ENCODE peak calls at places on chromosomes 16 and 17, in ten cellular contexts. L, K, H, Y, U, C, F, Q, A and M are unnamed samples. For H3K4me1, the result is how much of the 10 kb centered on the place peaks cover.

GRCh38 chr16:3655791-3656490 is 1.4 kb downstream of the DNASE1 start:
- DNase-seq in K (no peak), Q (no peak), C (no peak), H (no peak), F (no peak), U (peak), Y (no peak), L (no peak), A (no peak), M (peak)

GRCh38 chr17:4163951-4164350 is 21.0 kb downstream of the CYB5D2 start:
- DNase-seq in L (no peak), C (no peak), H (no peak), U (no peak), K (no peak), Y (no peak), Q (peak), A (no peak), F (no peak), M (no peak)

GRCh38 chr16:67541391-67542263 is 13.0 kb downstream of the RIPOR1 start:
- DNase-seq in F (no peak), H (no peak), Y (no peak), K (no peak), U (no peak), Q (peak), L (no peak), A (no peak), C (peak), M (no peak)

GRCh38 chr16:81734632-81735434 is 44.3 kb upstream of the PLCG2 start:
- DNase-seq in L (no peak), U (no peak), Y (no peak), F (no peak), Q (peak), C (no peak), A (no peak), H (no peak), K (no peak), M (no peak)

GRCh38 chr17:78665952-78666920 is 89.0 kb upstream of the DNAH17 start:
- DNase-seq in L (no peak), A (no peak), F (peak), C (no peak), U (peak), Y (peak), K (peak), Q (peak), H (no peak), M (peak)

GRCh38 chr16:27242868-27243590 is 25.5 kb downstream of the NSMCE1 start:
- DNase-seq in A (no peak), K (peak), F (peak), H (no peak), Q (peak), Y (no peak), C (no peak), U (no peak), L (no peak), M (no peak)

GRCh38 chr17:54194268-54194667 is 371.5 kb downstream of the KIF2B start:
- DNase-seq in H (no peak), K (no peak), C (no peak), F (no peak), A (no peak), Y (no peak), L (no peak), U (no peak), Q (no peak), M (no peak)

GRCh38 chr17:27888945-27889344 is 4.2 kb downstream of the LYRM9 start:
- DNase-seq in K (no peak), H (no peak), L (no peak), Q (no peak), C (no peak), A (peak), U (no peak), Y (peak), F (peak), M (no peak)

GRCh38 chr16:2277466-2278271 is 9.7 kb upstream of the RNPS1 start:
- DNase-seq in F (no peak), C (no peak), Y (no peak), H (no peak), Q (no peak), U (no peak), A (no peak), L (no peak), K (no peak), M (no peak)

GRCh38 chr16:81136331-81137011 is 40.3 kb upstream of the GCSH start:
- DNase-seq in F (no peak), K (no peak), Q (no peak), A (no peak), U (no peak), C (no peak), L (no peak), H (no peak), Y (no peak), M (no peak)

GRCh38 chr17:71023631-71024030 is 854.3 kb downstream of the KCNJ2 start:
- DNase-seq in Q (no peak), K (no peak), U (no peak), H (no peak), C (no peak), F (peak), L (no peak), Y (no peak), A (no peak), M (no peak)

GRCh38 chr16:88508868-88509748 is 56.0 kb downstream of the ZFPM1 start:
- DNase-seq in C (peak), L (no peak), K (no peak), Q (no peak), Y (no peak), A (no peak), F (no peak), H (peak), U (no peak), M (peak)

GRCh38 chr16:22075043-22075757 is 17.1 kb upstream of the VWA3A start:
- DNase-seq in Y (peak), F (no peak), L (no peak), U (no peak), Q (peak), K (no peak), C (no peak), A (no peak), H (no peak), M (no peak)

GRCh38 chr17:2064980-2065785 is 10.3 kb downstream of the HIC1 start:
- DNase-seq in H (no peak), Y (peak), C (peak), A (no peak), L (no peak), F (no peak), K (no peak), U (peak), Q (peak), M (no peak)

GRCh38 chr16:23508589-23509440 is 1.5 kb downstream of the GGA2 start:
- DNase-seq in Q (peak), F (peak), C (peak), H (no peak), K (no peak), Y (no peak), L (no peak), A (no peak), U (no peak), M (peak)

GRCh38 chr17:64777413-64778101 is 115.5 kb upstream of the SMURF2 start:
- DNase-seq in A (no peak), U (no peak), L (no peak), Y (no peak), Q (no peak), F (no peak), H (no peak), K (no peak), C (peak), M (peak)

GRCh38 chr17:45436161-45436560 is 3.5 kb upstream of the ARHGAP27 start:
- DNase-seq in U (peak), L (no peak), A (no peak), K (no peak), H (no peak), C (no peak), Q (no peak), Y (peak), F (no peak), M (no peak)

GRCh38 chr16:75319513-75320401 is 68.3 kb upstream of the BCAR1 start:
- DNase-seq in Y (no peak), Q (peak), U (no peak), K (peak), F (no peak), A (no peak), L (no peak), C (no peak), H (no peak), M (no peak)

GRCh38 chr16:4465977-4466779 is 8.2 kb downstream of the NMRAL1 start:
- DNase-seq in U (no peak), A (no peak), Q (no peak), Y (no peak), H (no peak), L (no peak), C (peak), F (no peak), K (no peak), M (peak)

GRCh38 chr17:51425793-51426192 is 165.4 kb downstream of the UTP18 start:
- DNase-seq in H (no peak), U (no peak), A (no peak), F (no peak), K (no peak), C (no peak), L (no peak), Y (no peak), Q (no peak), M (no peak)

GRCh38 chr17:57493171-57493570 is 236.8 kb downstream of the MSI2 start:
- DNase-seq in K (no peak), L (no peak), H (no peak), Q (no peak), C (no peak), Y (no peak), U (no peak), F (no peak), A (no peak), M (no peak)

GRCh38 chr16:67430504-67431076 is 331 bp upstream of the HSD11B2 start:
- DNase-seq in K (no peak), F (peak), C (peak), Q (peak), Y (peak), H (no peak), U (no peak), A (no peak), L (no peak), M (no peak)

GRCh38 chr16:4938683-4939030 is 1.7 kb upstream of the PPL start:
- DNase-seq in Q (peak), H (no peak), L (no peak), U (no peak), K (no peak), C (no peak), A (no peak), F (no peak), Y (no peak), M (no peak)

GRCh38 chr17:59000022-59000421 is 106.7 kb downstream of the TRIM37 start:
- DNase-seq in Y (no peak), K (no peak), F (no peak), H (no peak), L (no peak), U (no peak), Q (no peak), C (no peak), A (no peak), M (no peak)

GRCh38 chr17:68686108-68686988 is 85.2 kb upstream of the FAM20A start:
- DNase-seq in Q (no peak), H (no peak), A (no peak), U (no peak), L (no peak), C (no peak), Y (peak), F (no peak), K (no peak), M (no peak)

GRCh38 chr17:21034350-21035235 is 8.2 kb downstream of the USP22 start:
- DNase-seq in A (no peak), U (no peak), K (peak), H (no peak), Y (no peak), L (no peak), F (no peak), C (no peak), Q (peak), M (peak)

GRCh38 chr16:78437352-78437968 is 338.0 kb downstream of the WWOX start:
- DNase-seq in F (peak), A (no peak), H (no peak), L (no peak), Q (peak), C (peak), Y (no peak), U (no peak), K (peak), M (peak)

GRCh38 chr16:74771656-74772315 is 2.8 kb downstream of the FA2H start:
- DNase-seq in K (no peak), F (no peak), Y (no peak), Q (no peak), H (no peak), C (no peak), U (no peak), A (no peak), L (no peak), M (no peak)

GRCh38 chr16:55491691-55492090 is 12.7 kb downstream of the MMP2 start:
- DNase-seq in F (no peak), Y (no peak), U (no peak), K (no peak), Q (no peak), C (no peak), L (no peak), A (no peak), H (no peak), M (no peak)

GRCh38 chr16:47492428-47493357 is 31.6 kb downstream of the PHKB start:
- DNase-seq in C (peak), L (peak), Y (no peak), K (no peak), U (peak), A (no peak), Q (peak), F (no peak), H (no peak), M (peak)

GRCh38 chr17:72135546-72136325 is 14.9 kb downstream of the SOX9 start:
- DNase-seq in L (no peak), K (no peak), A (no peak), Y (no peak), U (no peak), F (no peak), H (no peak), C (no peak), Q (peak), M (no peak)

GRCh38 chr16:59459811-59460210 is 725.7 kb upstream of the GOT2 start:
- DNase-seq in H (no peak), A (no peak), Q (peak), F (no peak), L (no peak), Y (no peak), U (no peak), K (no peak), C (no peak), M (no peak)

GRCh38 chr16:10888320-10888937 is 11.4 kb downstream of the CIITA start:
- DNase-seq in L (no peak), Q (no peak), U (peak), H (no peak), F (no peak), K (no peak), C (no peak), Y (no peak), A (no peak), M (no peak)

GRCh38 chr16:10883004-10883403 is 6.0 kb downstream of the CIITA start:
- DNase-seq in Q (no peak), K (no peak), C (no peak), F (no peak), Y (no peak), A (no peak), H (no peak), U (peak), L (no peak), M (peak)

GRCh38 chr16:10885246-10885645 is 8.2 kb downstream of the CIITA start:
- DNase-seq in A (no peak), K (no peak), F (no peak), C (no peak), Y (no peak), L (no peak), H (no peak), Q (no peak), U (no peak), M (no peak)

GRCh38 chr16:10889880-10890279 is 12.9 kb downstream of the CIITA start:
- DNase-seq in K (no peak), F (no peak), C (no peak), A (no peak), Y (no peak), H (no peak), U (no peak), L (no peak), Q (no peak), M (no peak)

GRCh38 chr16:10886739-10887269 is 9.8 kb downstream of the CIITA start:
- DNase-seq in H (no peak), L (no peak), A (no peak), Y (no peak), F (no peak), Q (no peak), K (no peak), U (peak), C (no peak), M (no peak)
- H3K4me1 ChIP-seq in H (under half), L (under half), A (under half), Y (under half), F (under half), Q (under half), K (under half), U (under half), C (under half), M (under half)

GRCh38 chr16:11257131-11257938 is 1.3 kb upstream of the SOCS1 start:
- DNase-seq in H (peak), A (no peak), F (peak), K (peak), Y (peak), U (peak), C (peak), Q (peak), L (no peak), M (peak)

GRCh38 chr16:11253995-11254912 is 1.8 kb downstream of the SOCS1 start:
- DNase-seq in Q (no peak), U (no peak), C (no peak), K (no peak), L (no peak), Y (no peak), H (no peak), A (no peak), F (no peak), M (no peak)

GRCh38 chr16:11254913-11255736 is 879 bp downstream of the SOCS1 start:
- DNase-seq in H (peak), Q (peak), U (peak), C (peak), K (peak), Y (peak), F (peak), A (no peak), L (no peak), M (peak)

GRCh38 chr16:11256657-11257130 is 690 bp upstream of the SOCS1 start:
- DNase-seq in F (peak), A (no peak), H (no peak), Q (peak), K (peak), L (no peak), Y (peak), U (peak), C (peak), M (peak)

DNA sequence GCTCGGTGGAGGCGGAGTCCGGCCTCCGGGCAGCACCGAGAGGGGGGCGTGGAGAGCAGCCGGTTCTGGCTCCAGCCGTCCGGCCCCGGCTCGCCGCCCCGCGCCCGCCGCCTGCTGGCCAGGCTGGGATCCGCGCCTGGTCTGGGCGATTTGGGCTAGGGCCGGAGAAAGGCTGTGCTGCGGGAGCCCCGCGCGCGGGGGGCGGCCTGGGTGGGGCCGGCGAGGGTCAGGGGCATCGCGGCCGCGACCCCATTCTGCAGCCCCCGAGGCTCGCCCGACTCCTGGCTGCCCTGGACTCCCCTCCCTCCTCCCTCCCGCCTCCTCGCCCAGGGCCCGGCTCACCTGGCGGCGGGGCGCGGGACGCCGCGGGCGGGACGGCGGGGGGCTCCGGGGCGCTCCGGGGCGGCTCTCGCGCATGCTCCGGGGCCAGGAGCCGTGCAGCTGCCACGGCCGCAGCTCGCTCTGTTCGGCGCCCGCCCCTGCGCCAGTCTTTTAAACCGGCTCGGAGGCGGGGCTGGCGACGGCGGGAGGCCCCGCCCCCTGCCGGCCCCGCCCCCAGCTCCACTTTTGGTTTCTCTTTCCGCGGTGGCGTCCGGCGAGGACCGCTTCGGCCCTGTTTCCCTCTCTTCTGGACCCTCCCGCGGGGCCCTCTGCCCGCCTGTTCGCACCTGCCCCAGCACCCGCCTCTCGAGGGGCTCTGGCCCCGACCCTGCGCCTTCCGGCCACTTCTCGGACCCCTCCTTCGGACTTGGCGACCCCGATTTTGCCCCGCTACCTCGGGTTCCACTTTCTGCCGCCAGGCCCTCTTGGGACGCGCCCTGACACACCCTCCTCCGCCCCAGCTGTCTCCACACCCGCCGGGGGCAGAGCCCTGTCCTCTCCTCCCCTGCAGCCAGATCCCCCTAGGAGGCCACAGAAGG is at the start of gene SOCS1:
- DNase-seq in F (peak), Q (peak), H (peak), U (peak), C (peak), Y (peak), L (no peak), K (peak), A (peak), M (peak)
- H3K27ac ChIP-seq in F (peak), Q (peak), H (peak), U (peak), C (peak), Y (peak), L (peak), K (peak), A (no peak), M (peak)

DNA sequence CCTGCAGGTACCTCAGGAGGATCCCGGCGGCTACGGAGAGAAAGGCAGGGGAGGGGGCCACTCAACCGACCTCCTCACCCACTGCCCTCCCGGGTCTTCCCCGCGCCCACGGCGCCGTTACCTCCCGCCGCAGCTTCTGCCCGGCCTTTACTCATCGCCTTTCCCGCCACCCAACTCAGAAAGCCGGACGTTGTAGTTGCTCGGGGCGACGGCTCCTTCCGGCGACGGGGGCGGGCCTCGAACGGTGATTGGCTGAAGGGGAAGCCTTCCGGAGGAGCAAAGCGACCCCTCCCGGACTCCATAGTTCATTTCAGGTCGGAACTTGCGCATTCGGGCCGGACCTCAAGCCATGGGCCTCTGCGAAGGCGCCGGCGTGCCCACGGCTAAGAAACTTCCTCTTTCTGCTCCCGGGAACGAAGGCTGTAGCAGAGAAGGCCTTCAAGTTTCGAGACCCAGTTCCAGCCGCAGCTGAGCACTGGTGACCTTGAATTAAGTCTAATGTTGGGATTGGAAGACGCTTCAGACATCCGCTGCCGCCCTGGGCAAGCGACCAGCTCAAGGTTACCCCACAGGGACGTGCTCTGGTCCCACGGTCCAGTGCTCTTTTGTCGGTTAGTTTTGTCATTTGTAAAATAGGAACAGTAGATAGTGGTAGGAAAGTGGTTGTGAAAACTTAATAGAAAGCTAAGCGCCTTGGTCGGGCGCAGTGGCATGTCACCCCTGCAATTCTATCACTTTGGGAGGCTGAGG is at the start of gene PSMC3IP:
- DNase-seq in Q (peak), K (peak), Y (peak), U (peak), A (peak), L (peak), C (peak), H (peak), F (peak), M (peak)
- H3K4me1 ChIP-seq in Q (under half), K (under half), Y (under half), U (under half), A (under half), L (under half), C (under half), H (under half), F (under half), M (under half)

GRCh38 chr17:80724723-80725388 is 180.2 kb downstream of the RPTOR start:
- DNase-seq in Y (no peak), L (no peak), A (no peak), C (no peak), U (no peak), F (no peak), Q (peak), H (no peak), K (no peak), M (no peak)
- H3K27ac ChIP-seq in Y (no peak), L (no peak), A (no peak), C (no peak), U (no peak), F (no peak), Q (peak), H (no peak), K (no peak), M (peak)

GRCh38 chr17:62663304-62663703 is 35.8 kb downstream of the MRC2 start:
- DNase-seq in Q (peak), K (no peak), L (no peak), U (no peak), H (no peak), F (no peak), A (no peak), C (no peak), Y (no peak), M (no peak)

GRCh38 chr17:62664336-62665120 is 37.1 kb downstream of the MRC2 start:
- DNase-seq in C (no peak), F (no peak), H (no peak), A (no peak), K (no peak), Q (no peak), U (peak), L (no peak), Y (no peak), M (no peak)

GRCh38 chr17:62666801-62667591 is 39.5 kb downstream of the MRC2 start:
- DNase-seq in A (no peak), U (peak), L (no peak), H (no peak), K (no peak), Y (no peak), Q (no peak), C (no peak), F (no peak), M (no peak)

GRCh38 chr17:62666061-62666800 is 38.8 kb downstream of the MRC2 start:
- DNase-seq in Q (no peak), C (no peak), L (no peak), Y (no peak), H (no peak), A (no peak), K (no peak), U (peak), F (no peak), M (no peak)

GRCh38 chr17:62665599-62665998 is 38.1 kb downstream of the MRC2 start:
- DNase-seq in Q (no peak), A (no peak), H (no peak), L (no peak), K (no peak), C (no peak), F (no peak), Y (no peak), U (peak), M (no peak)
- H3K4me1 ChIP-seq in Q (under half), A (under half), H (under half), L (under half), K (under half), C (under half), F (under half), Y (under half), U (under half), M (under half)